ENCODE peak calls at places on chromosomes 6 and 20, in four cellular contexts. One of them, this sample, is unnamed.

GRCh38 chr20:54122681-54123586 is 50.9 kb downstream of the CYP24A1 start:
- DNase-seq in aorta: no peak
- DNase-seq in left ventricle myocardium inferior: no peak
- DNase-seq in CD8-positive, alpha-beta memory T cell: no peak
- DNase-seq in this sample: no peak

GRCh38 chr6:111691345-111692225 is 85.9 kb upstream of the TRAF3IP2 start:
- DNase-seq in aorta: no peak
- DNase-seq in left ventricle myocardium inferior: no peak
- DNase-seq in CD8-positive, alpha-beta memory T cell: no peak
- DNase-seq in this sample: no peak

GRCh38 chr6:82506526-82506925 is 142.9 kb downstream of the TPBG start:
- DNase-seq in aorta: no peak
- DNase-seq in left ventricle myocardium inferior: no peak
- DNase-seq in CD8-positive, alpha-beta memory T cell: no peak
- DNase-seq in this sample: no peak

GRCh38 chr6:47792216-47792733 is 10.4 kb downstream of the OPN5 start:
- DNase-seq in aorta: no peak
- DNase-seq in left ventricle myocardium inferior: no peak
- DNase-seq in CD8-positive, alpha-beta memory T cell: no peak
- DNase-seq in this sample: no peak

GRCh38 chr20:1894471-1894950 is 696 bp upstream of the SIRPA start:
- DNase-seq in aorta: peak; percentile 90
- DNase-seq in left ventricle myocardium inferior: peak; percentile 58
- DNase-seq in CD8-positive, alpha-beta memory T cell: no peak
- DNase-seq in this sample: no peak

GRCh38 chr6:159716247-159717086 is 10.8 kb upstream of the WTAP start:
- DNase-seq in aorta: no peak
- DNase-seq in left ventricle myocardium inferior: no peak
- DNase-seq in CD8-positive, alpha-beta memory T cell: no peak
- DNase-seq in this sample: peak; percentile 74

GRCh38 chr20:59783020-59784010 is 150.1 kb downstream of the SYCP2 start:
- DNase-seq in aorta: peak; percentile 73
- DNase-seq in left ventricle myocardium inferior: peak; percentile 52
- DNase-seq in CD8-positive, alpha-beta memory T cell: no peak
- DNase-seq in this sample: peak; percentile 51

GRCh38 chr6:35139924-35140524 is 1.1 kb downstream of the TCP11 start:
- DNase-seq in aorta: no peak
- DNase-seq in left ventricle myocardium inferior: no peak
- DNase-seq in CD8-positive, alpha-beta memory T cell: peak; percentile 34
- DNase-seq in this sample: no peak

GRCh38 chr6:143536866-143537691 is 25.6 kb upstream of the FUCA2 start:
- DNase-seq in aorta: peak; percentile 87
- DNase-seq in left ventricle myocardium inferior: peak; percentile 60
- DNase-seq in CD8-positive, alpha-beta memory T cell: peak; percentile 53
- DNase-seq in this sample: peak; percentile 75

GRCh38 chr20:23205656-23206055 is 119.5 kb upstream of the CD93 start:
- DNase-seq in aorta: peak; percentile 86
- DNase-seq in left ventricle myocardium inferior: peak; percentile 79
- DNase-seq in CD8-positive, alpha-beta memory T cell: no peak
- DNase-seq in this sample: peak; percentile 77

GRCh38 chr6:41451039-41451438 is 95.1 kb upstream of the FOXP4 start:
- DNase-seq in aorta: no peak
- DNase-seq in left ventricle myocardium inferior: no peak
- DNase-seq in CD8-positive, alpha-beta memory T cell: no peak
- DNase-seq in this sample: no peak

GRCh38 chr6:137265574-137265973 is 46.4 kb upstream of the IFNGR1 start:
- DNase-seq in aorta: no peak
- DNase-seq in left ventricle myocardium inferior: no peak
- DNase-seq in CD8-positive, alpha-beta memory T cell: no peak
- DNase-seq in this sample: no peak

GRCh38 chr6:7991536-7991935 is 72.7 kb downstream of the BLOC1S5 start:
- DNase-seq in aorta: no peak
- DNase-seq in left ventricle myocardium inferior: no peak
- DNase-seq in CD8-positive, alpha-beta memory T cell: no peak
- DNase-seq in this sample: no peak

GRCh38 chr6:37103169-37104039 is 66.5 kb upstream of the PIM1 start:
- DNase-seq in aorta: no peak
- DNase-seq in left ventricle myocardium inferior: peak; percentile 60
- DNase-seq in CD8-positive, alpha-beta memory T cell: no peak
- DNase-seq in this sample: peak; percentile 71

GRCh38 chr6:135577059-135577538 is 79.6 kb upstream of the AHI1 start:
- DNase-seq in aorta: no peak
- DNase-seq in left ventricle myocardium inferior: no peak
- DNase-seq in CD8-positive, alpha-beta memory T cell: no peak
- DNase-seq in this sample: no peak

GRCh38 chr6:36358235-36358915 is 21.7 kb upstream of the BNIP5 start:
- DNase-seq in aorta: peak; percentile 73
- DNase-seq in left ventricle myocardium inferior: no peak
- DNase-seq in CD8-positive, alpha-beta memory T cell: no peak
- DNase-seq in this sample: no peak

GRCh38 chr6:40532349-40533028 is 54.7 kb downstream of the LRFN2 start:
- DNase-seq in aorta: peak; percentile 22
- DNase-seq in left ventricle myocardium inferior: no peak
- DNase-seq in CD8-positive, alpha-beta memory T cell: no peak
- DNase-seq in this sample: no peak

GRCh38 chr6:168951224-168951616 is 302.4 kb downstream of the THBS2 start:
- DNase-seq in aorta: no peak
- DNase-seq in left ventricle myocardium inferior: no peak
- DNase-seq in CD8-positive, alpha-beta memory T cell: no peak
- DNase-seq in this sample: no peak

GRCh38 chr6:168950500-168951223 is 303.0 kb downstream of the THBS2 start:
- DNase-seq in aorta: no peak
- DNase-seq in left ventricle myocardium inferior: no peak
- DNase-seq in CD8-positive, alpha-beta memory T cell: no peak
- DNase-seq in this sample: no peak

GRCh38 chr6:168949876-168950499 is 303.7 kb downstream of the THBS2 start:
- DNase-seq in aorta: no peak
- DNase-seq in left ventricle myocardium inferior: no peak
- DNase-seq in CD8-positive, alpha-beta memory T cell: no peak
- DNase-seq in this sample: no peak

GRCh38 chr6:168948002-168948401 is 305.6 kb downstream of the THBS2 start:
- DNase-seq in aorta: no peak
- DNase-seq in left ventricle myocardium inferior: no peak
- DNase-seq in CD8-positive, alpha-beta memory T cell: no peak
- DNase-seq in this sample: no peak

GRCh38 chr6:168948990-168949531 is 304.6 kb downstream of the THBS2 start:
- DNase-seq in aorta: no peak
- DNase-seq in left ventricle myocardium inferior: no peak
- DNase-seq in CD8-positive, alpha-beta memory T cell: no peak
- DNase-seq in this sample: no peak
- H3K27ac ChIP-seq in aorta: no peak overlapping the region
- H3K27ac ChIP-seq in left ventricle myocardium inferior: no peak overlapping the region
- H3K27ac ChIP-seq in CD8-positive, alpha-beta memory T cell: no peak overlapping the region
- H3K27ac ChIP-seq in this sample: no peak overlapping the region

GRCh38 chr20:45893831-45894230 is 2.7 kb downstream of the CTSA start:
- DNase-seq in aorta: no peak
- DNase-seq in left ventricle myocardium inferior: no peak
- DNase-seq in CD8-positive, alpha-beta memory T cell: no peak
- DNase-seq in this sample: no peak
- H3K27ac ChIP-seq in aorta: no peak overlapping the region
- H3K27ac ChIP-seq in left ventricle myocardium inferior: no peak overlapping the region
- H3K27ac ChIP-seq in CD8-positive, alpha-beta memory T cell: no peak overlapping the region
- H3K27ac ChIP-seq in this sample: no peak overlapping the region

GRCh38 chr6:44186691-44187025 is 28.0 kb downstream of the CAPN11 start:
- DNase-seq in aorta: no peak
- DNase-seq in left ventricle myocardium inferior: no peak
- DNase-seq in CD8-positive, alpha-beta memory T cell: no peak
- DNase-seq in this sample: no peak
- H3K27ac ChIP-seq in aorta: no peak overlapping the region
- H3K27ac ChIP-seq in left ventricle myocardium inferior: peak overlapping the region; percentile 69
- H3K27ac ChIP-seq in CD8-positive, alpha-beta memory T cell: no peak overlapping the region
- H3K27ac ChIP-seq in this sample: no peak overlapping the region

GRCh38 chr6:13400772-13401171 is 72.4 kb upstream of the TBC1D7 start:
- DNase-seq in aorta: no peak
- DNase-seq in left ventricle myocardium inferior: no peak
- DNase-seq in CD8-positive, alpha-beta memory T cell: no peak
- DNase-seq in this sample: no peak

GRCh38 chr6:13398081-13398406 is 69.7 kb upstream of the TBC1D7 start:
- DNase-seq in aorta: no peak
- DNase-seq in left ventricle myocardium inferior: no peak
- DNase-seq in CD8-positive, alpha-beta memory T cell: no peak
- DNase-seq in this sample: no peak

GRCh38 chr6:13396241-13396792 is 68.0 kb upstream of the TBC1D7 start:
- DNase-seq in aorta: no peak
- DNase-seq in left ventricle myocardium inferior: no peak
- DNase-seq in CD8-positive, alpha-beta memory T cell: no peak
- DNase-seq in this sample: no peak

GRCh38 chr6:13397359-13398080 is 69.2 kb upstream of the TBC1D7 start:
- DNase-seq in aorta: no peak
- DNase-seq in left ventricle myocardium inferior: no peak
- DNase-seq in CD8-positive, alpha-beta memory T cell: no peak
- DNase-seq in this sample: no peak

DNA sequence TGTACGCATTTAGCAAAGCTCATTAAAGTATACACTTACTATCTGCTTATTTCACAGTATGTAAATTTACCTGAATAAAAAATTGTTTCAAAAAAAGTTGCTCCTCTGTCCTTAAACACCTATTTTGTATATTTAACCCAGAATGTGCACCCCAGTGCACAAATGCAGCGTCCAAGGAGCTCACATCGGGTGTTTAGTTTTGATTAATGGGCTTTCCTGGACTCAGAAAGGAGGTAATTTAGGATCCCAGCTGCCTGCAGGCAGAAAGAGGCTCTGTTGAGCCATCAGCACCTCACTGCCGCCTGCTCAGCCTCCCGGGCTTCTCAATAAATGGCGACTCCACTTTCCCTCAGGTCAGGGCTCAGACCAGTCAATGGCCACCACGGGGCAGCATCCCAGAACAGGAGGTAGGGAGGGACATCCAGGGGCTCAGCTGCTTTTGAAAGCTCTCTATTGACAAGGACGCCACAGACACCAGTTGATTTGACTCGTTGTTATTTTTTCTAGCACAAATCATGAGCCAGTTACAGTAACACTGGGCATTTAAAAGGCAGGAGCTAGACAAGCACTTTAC is 70.2 kb upstream of the TBC1D7 start:
- DNase-seq in aorta: no peak
- DNase-seq in left ventricle myocardium inferior: no peak
- DNase-seq in CD8-positive, alpha-beta memory T cell: no peak
- DNase-seq in this sample: no peak
- H3K27ac ChIP-seq in aorta: no peak overlapping the region
- H3K27ac ChIP-seq in left ventricle myocardium inferior: peak overlapping the region; percentile 74
- H3K27ac ChIP-seq in CD8-positive, alpha-beta memory T cell: no peak overlapping the region
- H3K27ac ChIP-seq in this sample: peak overlapping the region; percentile 45